ENCODE peak calls at places on chromosome 6, in five cellular contexts. C is thoracic aorta, J is substantia nigra, R is RWPE1, O is IMR-90. X is an unnamed sample.

GRCh38 chr6:24658573-24659511 is 7.9 kb downstream of the TDP2 start:
- DNase-seq in C (no peak), J (no peak), R (no peak), O (peak; percentile 90), X (no peak)

GRCh38 chr6:137736048-137736846 is 130.8 kb upstream of the TNFAIP3 start:
- DNase-seq in C (no peak), J (no peak), R (no peak), O (no peak), X (no peak)

GRCh38 chr6:100388868-100389519 is 75.7 kb downstream of the SIM1 start:
- DNase-seq in C (no peak), J (no peak), R (no peak), O (no peak), X (no peak)

GRCh38 chr6:53299331-53299835 is 49.4 kb downstream of the ELOVL5 start:
- DNase-seq in C (no peak), J (no peak), R (no peak), O (no peak), X (no peak)

GRCh38 chr6:135567375-135568083 is 70.0 kb upstream of the AHI1 start:
- DNase-seq in C (no peak), J (no peak), R (no peak), O (no peak), X (no peak)

GRCh38 chr6:15464211-15464725 is 198.6 kb downstream of the DTNBP1 start:
- DNase-seq in C (no peak), J (no peak), R (peak; percentile 26), O (no peak), X (peak; percentile 24)

GRCh38 chr6:30819287-30819917 is 64.9 kb upstream of the DDR1 start:
- DNase-seq in C (no peak), J (no peak), R (peak; percentile 76), O (peak; percentile 66), X (no peak)

GRCh38 chr6:136208783-136209182 is 41.3 kb downstream of the MTFR2 start:
- DNase-seq in C (no peak), J (no peak), R (no peak), O (no peak), X (no peak)

GRCh38 chr6:5894357-5894756 is 112.4 kb downstream of the NRN1 start:
- DNase-seq in C (no peak), J (no peak), R (no peak), O (no peak), X (peak; percentile 27)

GRCh38 chr6:72890233-72890632 is 268.4 kb downstream of the KCNQ5 start:
- DNase-seq in C (no peak), J (no peak), R (no peak), O (no peak), X (no peak)

GRCh38 chr6:144478487-144478886 is 193.4 kb downstream of the UTRN start:
- DNase-seq in C (peak; percentile 2), J (peak; percentile 24), R (no peak), O (no peak), X (peak; percentile 60)

GRCh38 chr6:27797960-27798359 is 114.2 kb downstream of the OR2B2 start:
- DNase-seq in C (no peak), J (no peak), R (no peak), O (no peak), X (no peak)

GRCh38 chr6:1611572-1612385 is 2.1 kb downstream of the FOXC1 start:
- DNase-seq in C (no peak), J (no peak), R (peak; percentile 44), O (peak; percentile 53), X (no peak)

GRCh38 chr6:444653-445275 is 53.2 kb downstream of the IRF4 start:
- DNase-seq in C (no peak), J (no peak), R (no peak), O (no peak), X (no peak)

GRCh38 chr6:37021356-37022129 is 16.1 kb downstream of the FGD2 start:
- DNase-seq in C (no peak), J (no peak), R (no peak), O (peak; percentile 61), X (no peak)

GRCh38 chr6:106883808-106884262 is 90.7 kb downstream of the CD24 start:
- DNase-seq in C (no peak), J (no peak), R (no peak), O (no peak), X (no peak)

GRCh38 chr6:166050559-166050958 is 117.1 kb downstream of the TBXT start:
- DNase-seq in C (no peak), J (no peak), R (no peak), O (no peak), X (no peak)

GRCh38 chr6:168155821-168156741 is 77.1 kb upstream of the FRMD1 start:
- DNase-seq in C (no peak), J (no peak), R (no peak), O (no peak), X (no peak)

GRCh38 chr6:71367763-71368162 is 79.2 kb downstream of the OGFRL1 start:
- DNase-seq in C (no peak), J (no peak), R (peak; percentile 31), O (peak; percentile 17), X (no peak)

GRCh38 chr6:149451361-149452061 is 33.3 kb downstream of the ZC3H12D start:
- DNase-seq in C (no peak), J (no peak), R (no peak), O (no peak), X (peak; percentile 46)

GRCh38 chr6:3549314-3549940 is 92.6 kb upstream of the SLC22A23 start:
- DNase-seq in C (no peak), J (no peak), R (peak; percentile 77), O (no peak), X (no peak)

GRCh38 chr6:45148278-45148677 is 179.9 kb upstream of the RUNX2 start:
- DNase-seq in C (no peak), J (no peak), R (no peak), O (peak; percentile 2), X (no peak)

GRCh38 chr6:108446629-108447150 is 114.0 kb upstream of the FOXO3 start:
- DNase-seq in C (no peak), J (no peak), R (no peak), O (no peak), X (no peak)

GRCh38 chr6:167270499-167271307 is 20.4 kb upstream of the UNC93A start:
- DNase-seq in C (no peak), J (no peak), R (no peak), O (no peak), X (no peak)

GRCh38 chr6:131597448-131597847 is 24.4 kb downstream of the ARG1 start:
- DNase-seq in C (no peak), J (no peak), R (peak; percentile 2), O (no peak), X (no peak)

GRCh38 chr6:132749111-132749510 is 8.6 kb downstream of the VNN2 start:
- DNase-seq in C (no peak), J (no peak), R (no peak), O (peak; percentile 58), X (no peak)

GRCh38 chr6:106444777-106445507 is 84.4 kb downstream of the CRYBG1 start:
- DNase-seq in C (no peak), J (no peak), R (peak; percentile 79), O (peak; percentile 69), X (peak; percentile 22)

GRCh38 chr6:76861403-76861802 is 601.9 kb downstream of the HTR1B start:
- DNase-seq in C (no peak), J (no peak), R (peak; percentile 3), O (no peak), X (no peak)

GRCh38 chr6:109460161-109460830 is 4.7 kb upstream of the MICAL1 start:
- DNase-seq in C (no peak), J (no peak), R (no peak), O (no peak), X (no peak)

GRCh38 chr6:29071831-29072723 is 15.0 kb downstream of the OR2B3 start:
- DNase-seq in C (no peak), J (no peak), R (peak; percentile 44), O (no peak), X (no peak)

GRCh38 chr6:137762168-137763090 is 104.6 kb upstream of the TNFAIP3 start:
- DNase-seq in C (no peak), J (no peak), R (no peak), O (no peak), X (no peak)

GRCh38 chr6:7825986-7826385 is 84.6 kb downstream of the TXNDC5 start:
- DNase-seq in C (no peak), J (no peak), R (no peak), O (no peak), X (no peak)

GRCh38 chr6:121549741-121550140 is 114.3 kb downstream of the GJA1 start:
- DNase-seq in C (no peak), J (no peak), R (peak; percentile 54), O (peak; percentile 96), X (no peak)

GRCh38 chr6:41371461-41371991 is 36.1 kb downstream of the NCR2 start:
- DNase-seq in C (no peak), J (no peak), R (no peak), O (peak; percentile 42), X (peak; percentile 50)

GRCh38 chr6:117550078-117550600 is 52.2 kb downstream of the GOPC start:
- DNase-seq in C (no peak), J (no peak), R (no peak), O (no peak), X (no peak)
- H3K27ac ChIP-seq in C (no peak overlapping the region), J (no peak overlapping the region), R (no peak overlapping the region), O (no peak overlapping the region), X (no peak overlapping the region)

DNA sequence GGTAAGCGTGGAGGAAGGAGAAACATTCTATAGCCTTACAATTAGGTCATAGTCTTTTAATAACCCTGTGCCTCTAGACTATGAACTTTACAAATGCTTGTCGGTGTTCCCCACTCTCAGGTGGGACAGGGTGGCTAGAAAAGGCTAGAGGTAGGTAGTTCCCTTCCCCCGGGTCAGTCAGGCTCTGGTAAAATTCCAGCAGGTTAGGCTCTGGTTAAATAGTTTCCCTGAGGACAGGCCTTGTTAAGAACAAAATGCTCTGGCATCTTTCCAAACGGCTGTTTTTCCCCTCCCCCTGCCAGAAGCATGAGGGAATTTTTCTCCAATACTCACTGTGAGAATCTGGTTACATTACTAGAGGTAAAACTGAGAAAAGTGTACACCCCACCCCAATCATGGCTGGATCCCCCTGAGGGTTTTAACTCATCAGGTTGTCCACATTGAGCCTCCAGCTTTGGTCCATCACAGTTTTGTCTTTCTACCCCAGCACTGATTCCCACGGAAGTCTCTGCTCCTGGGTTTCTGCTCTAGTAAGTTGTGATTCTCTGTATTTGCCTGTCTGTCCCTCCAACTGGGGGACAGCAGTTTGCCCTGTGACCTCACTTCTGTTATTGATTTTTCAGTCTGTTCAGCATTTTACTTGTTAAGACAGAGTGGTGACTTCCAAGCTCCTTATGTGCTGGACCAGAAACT is 84.7 kb upstream of the ADGRF1 start:
- DNase-seq in C (no peak), J (no peak), R (no peak), O (no peak), X (no peak)
- H3K27ac ChIP-seq in C (no peak overlapping the region), J (no peak overlapping the region), R (no peak overlapping the region), O (no peak overlapping the region), X (no peak overlapping the region)

DNA sequence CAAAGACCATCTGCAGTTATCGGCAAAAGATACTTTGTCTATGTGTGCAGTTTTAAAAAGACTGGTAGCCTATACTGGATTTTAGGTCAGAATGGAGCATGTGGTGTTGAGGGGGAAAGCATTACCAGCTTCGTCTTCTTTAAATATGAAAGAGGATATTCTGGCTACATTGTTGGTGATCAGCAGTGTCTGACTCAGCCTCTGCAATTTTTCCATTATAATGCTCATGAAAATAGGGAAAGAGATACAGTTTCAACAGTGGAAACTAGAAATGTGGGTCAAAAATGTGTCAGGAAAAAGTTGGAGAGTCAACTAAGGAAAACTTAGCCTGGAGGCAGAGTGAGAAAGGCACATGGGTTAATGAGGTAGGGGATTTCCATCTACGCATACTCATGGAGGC is 45.2 kb downstream of the HDGFL1 start:
- DNase-seq in C (no peak), J (no peak), R (no peak), O (peak; percentile 61), X (no peak)
- H3K27ac ChIP-seq in C (no peak overlapping the region), J (no peak overlapping the region), R (no peak overlapping the region), O (no peak overlapping the region), X (peak overlapping the region; percentile 69)

GRCh38 chr6:34836008-34836407 is 44.1 kb downstream of the BLTP3A start:
- DNase-seq in C (no peak), J (peak; percentile 30), R (no peak), O (no peak), X (no peak)
- H3K27ac ChIP-seq in C (no peak overlapping the region), J (peak overlapping the region; percentile 38), R (no peak overlapping the region), O (no peak overlapping the region), X (no peak overlapping the region)